ENCODE peak calls at places on chromosome 22, in six cellular contexts. U is RWPE2, F is HCT116, C is lower lobe of right lung, B is pancreas, V is A549. Z is an unnamed sample.

GRCh38 chr22:26168199-26168915 is 905 bp upstream of the SEZ6L start:
- ATAC-seq in U (no peak), F (no peak), C (no peak), B (no peak), V (no peak), Z (no peak)

GRCh38 chr22:35575116-35575748 is 34.6 kb downstream of the RASD2 start:
- ATAC-seq in U (no peak), F (peak), C (no peak), B (no peak), V (peak), Z (no peak)

GRCh38 chr22:19959043-19959586 is 17.5 kb upstream of the TXNRD2 start:
- ATAC-seq in U (no peak), F (peak), C (peak), B (peak), V (no peak), Z (peak)

GRCh38 chr22:25318081-25318823 is 98.8 kb downstream of the CRYBB2 start:
- ATAC-seq in U (no peak), F (no peak), C (no peak), B (no peak), V (no peak), Z (no peak)

GRCh38 chr22:25702046-25702445 is 39.9 kb upstream of the MYO18B start:
- ATAC-seq in U (no peak), F (no peak), C (peak), B (peak), V (no peak), Z (no peak)

GRCh38 chr22:37728620-37729019 is 31.8 kb downstream of the TRIOBP start:
- ATAC-seq in U (no peak), F (no peak), C (peak), B (no peak), V (no peak), Z (peak)

GRCh38 chr22:42169055-42169469 is 38.5 kb upstream of the CYP2D6 start:
- ATAC-seq in U (peak), F (peak), C (peak), B (peak), V (peak), Z (peak)

GRCh38 chr22:40718250-40719204 is 39.2 kb downstream of the MCHR1 start:
- ATAC-seq in U (no peak), F (no peak), C (no peak), B (no peak), V (no peak), Z (no peak)

GRCh38 chr22:48489551-48490512 is 1337.8 kb downstream of the BRD1 start:
- ATAC-seq in U (no peak), F (no peak), C (peak), B (no peak), V (peak), Z (no peak)

GRCh38 chr22:49954354-49954753 is 6.2 kb upstream of the PIM3 start:
- ATAC-seq in U (no peak), F (no peak), C (peak), B (peak), V (no peak), Z (no peak)

GRCh38 chr22:38005943-38006342 is 21.6 kb upstream of the SOX10 start:
- ATAC-seq in U (no peak), F (no peak), C (no peak), B (no peak), V (no peak), Z (no peak)

GRCh38 chr22:32745251-32745995 is 56.1 kb upstream of the TIMP3 start:
- ATAC-seq in U (peak), F (peak), C (peak), B (no peak), V (no peak), Z (peak)

GRCh38 chr22:25364736-25365241 is 145.3 kb downstream of the CRYBB2 start:
- ATAC-seq in U (no peak), F (no peak), C (no peak), B (no peak), V (no peak), Z (no peak)

GRCh38 chr22:38844661-38845367 is 986 bp upstream of the NPTXR start:
- ATAC-seq in U (no peak), F (no peak), C (no peak), B (no peak), V (no peak), Z (no peak)

GRCh38 chr22:33605686-33606085 is 314.6 kb downstream of the LARGE1 start:
- ATAC-seq in U (no peak), F (no peak), C (peak), B (no peak), V (no peak), Z (no peak)

GRCh38 chr22:39651783-39652058 is 81.2 kb downstream of the CACNA1I start:
- ATAC-seq in U (no peak), F (no peak), C (peak), B (no peak), V (no peak), Z (no peak)

GRCh38 chr22:43295173-43295572 is 48.0 kb downstream of the SCUBE1 start:
- ATAC-seq in U (no peak), F (no peak), C (no peak), B (no peak), V (no peak), Z (no peak)

GRCh38 chr22:21031545-21032036 is 770 bp downstream of the SLC7A4 start:
- ATAC-seq in U (no peak), F (no peak), C (no peak), B (no peak), V (no peak), Z (no peak)
- H3K4me3 ChIP-seq in U (no peak), F (no peak), C (peak), B (no peak), V (no peak), Z (no peak)

GRCh38 chr22:27992294-27993165 is 73.5 kb upstream of the PITPNB start:
- ATAC-seq in U (no peak), F (no peak), C (no peak), B (no peak), V (no peak), Z (no peak)
- H3K4me3 ChIP-seq in U (no peak), F (no peak), C (no peak), B (no peak), V (no peak), Z (no peak)

DNA sequence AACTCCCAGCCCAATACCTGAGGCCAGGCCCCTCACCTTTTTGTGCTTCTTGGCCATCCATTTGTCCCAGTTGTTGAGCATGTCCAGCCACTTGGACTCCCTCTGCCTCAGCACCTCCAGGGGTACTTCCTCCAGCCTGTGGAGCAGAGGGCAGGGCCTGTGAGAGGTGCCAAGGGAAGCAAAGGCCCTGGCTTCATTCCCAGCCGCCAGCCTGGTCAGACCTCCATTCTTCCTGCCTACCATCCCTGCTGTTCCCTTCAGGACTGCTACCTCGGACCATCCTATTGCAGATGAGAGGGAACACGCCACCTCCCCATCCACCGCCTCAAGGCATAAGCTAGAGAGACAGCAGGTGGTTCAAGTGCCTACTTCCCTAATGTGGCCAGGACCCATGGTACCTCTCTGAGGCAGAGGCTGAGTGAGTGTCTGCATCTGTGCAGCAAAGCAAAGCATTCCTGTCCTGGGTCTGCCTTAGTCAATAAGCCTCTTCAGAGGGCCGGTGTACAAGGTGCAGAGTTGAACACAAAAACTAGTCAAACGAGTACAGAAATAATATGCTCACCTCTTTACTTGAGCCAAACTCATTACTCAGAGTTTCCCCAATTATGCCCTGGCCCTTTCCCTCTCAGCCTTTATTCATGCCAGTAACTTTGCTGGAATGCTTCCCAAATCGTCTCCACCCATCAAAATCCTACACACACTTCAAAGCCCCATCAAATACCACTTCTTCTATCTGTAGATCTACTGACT is 15.4 kb upstream of the CASTOR1 start:
- ATAC-seq in U (peak), F (peak), C (peak), B (peak), V (no peak), Z (peak)
- H3K4me3 ChIP-seq in U (no peak), F (peak), C (peak), B (no peak), V (no peak), Z (no peak)

GRCh38 chr22:17257578-17257977 is 38.3 kb upstream of the ADA2 start:
- ATAC-seq in U (peak), F (no peak), C (no peak), B (peak), V (no peak), Z (no peak)
- H3K4me3 ChIP-seq in U (no peak), F (no peak), C (no peak), B (peak), V (no peak), Z (no peak)

DNA sequence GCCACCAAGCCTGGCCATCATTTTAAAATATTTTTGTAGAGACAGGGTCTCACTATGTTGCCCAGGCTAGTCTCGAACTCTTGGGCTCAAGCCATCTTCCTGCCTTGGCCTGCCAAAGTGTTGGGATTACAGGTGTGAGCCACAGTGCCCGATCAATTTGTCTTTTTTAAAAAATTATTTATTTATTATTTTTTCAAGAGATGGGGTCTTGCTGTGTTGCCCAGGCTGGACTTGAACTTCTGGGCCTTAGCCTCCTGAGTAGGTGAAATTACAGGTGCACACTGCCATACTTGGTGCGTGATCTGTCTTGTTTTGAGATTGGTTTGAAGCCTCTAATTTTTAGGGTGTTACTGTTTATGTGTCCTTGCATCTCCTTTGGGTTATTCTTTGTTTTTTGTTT is 10.2 kb downstream of the CABIN1 start:
- ATAC-seq in U (no peak), F (no peak), C (no peak), B (no peak), V (no peak), Z (no peak)
- H3K4me3 ChIP-seq in U (no peak), F (no peak), C (no peak), B (no peak), V (no peak), Z (no peak)

Z was measured in gastroesophageal sphincter.